ENCODE peak calls at places on chromosomes 4 and X, in seven cellular contexts. C is GM12878, J is uterus, V is lower leg skin, Z is fibroblast of mammary gland, G is tibial nerve, L is fibroblast of lung. K is an unnamed sample.

GRCh38 chr4:121594796-121595526 is 101.8 kb downstream of the ANXA5 start:
- DNase-seq in Z (peak; percentile 81), C (no peak), G (peak; percentile 50), J (no peak), L (peak; percentile 55), V (peak; percentile 24), K (no peak)

GRCh38 chrX:132858018-132858417 is 100.4 kb downstream of the HS6ST2 start:
- DNase-seq in C (no peak), V (no peak), L (peak; percentile 6), J (no peak), Z (peak; percentile 37), G (no peak), K (no peak)

GRCh38 chr4:148780426-148781005 is 338.3 kb upstream of the NR3C2 start:
- DNase-seq in L (no peak), Z (no peak), G (no peak), C (no peak), V (no peak), J (no peak), K (no peak)

GRCh38 chr4:42397256-42397634 is at the start of gene SHISA3:
- DNase-seq in J (no peak), C (no peak), V (no peak), G (peak; percentile 19), Z (peak; percentile 24), L (peak; percentile 19), K (no peak)

GRCh38 chrX:80216086-80216485 is 201.5 kb downstream of the TBX22 start:
- DNase-seq in V (no peak), G (no peak), L (no peak), C (no peak), Z (peak; percentile 78), J (no peak), K (no peak)

GRCh38 chr4:66926687-66927086 is 618.6 kb downstream of the CENPC start:
- DNase-seq in L (no peak), G (no peak), J (no peak), Z (no peak), C (no peak), V (no peak), K (no peak)

GRCh38 chr4:6265546-6265945 is 4.1 kb upstream of the WFS1 start:
- DNase-seq in J (no peak), C (no peak), G (no peak), L (no peak), V (no peak), Z (no peak), K (no peak)

GRCh38 chrX:103556941-103557340 is 28.4 kb upstream of the TCEAL4 start:
- DNase-seq in Z (no peak), G (no peak), V (no peak), C (no peak), L (no peak), J (no peak), K (no peak)

GRCh38 chrX:17375631-17376380 is 806 bp downstream of the NHS start:
- DNase-seq in V (no peak), C (no peak), L (peak; percentile 43), J (peak; percentile 25), G (no peak), Z (peak; percentile 20), K (no peak)

GRCh38 chr4:2042207-2042946 is 16.8 kb upstream of the NAT8L start:
- DNase-seq in L (no peak), C (no peak), V (no peak), J (no peak), G (no peak), Z (no peak), K (no peak)

GRCh38 chr4:168101026-168101425 is 8.7 kb downstream of the ANXA10 start:
- DNase-seq in J (no peak), Z (peak; percentile 43), C (no peak), G (no peak), V (no peak), L (no peak), K (no peak)

GRCh38 chr4:103429283-103429682 is 231.1 kb upstream of the CENPE start:
- DNase-seq in V (no peak), Z (no peak), C (no peak), L (no peak), J (no peak), G (no peak), K (no peak)

GRCh38 chr4:162852642-162853041 is 314.0 kb downstream of the NAF1 start:
- DNase-seq in L (no peak), V (no peak), Z (no peak), G (no peak), J (no peak), C (no peak), K (no peak)

GRCh38 chr4:83644677-83645639 is 109.0 kb downstream of the GPAT3 start:
- DNase-seq in V (no peak), C (peak; percentile 28), G (peak; percentile 24), Z (peak; percentile 74), L (peak; percentile 33), J (no peak), K (peak; percentile 46)

GRCh38 chr4:74100531-74100930 is 1.5 kb upstream of the CXCL2 start:
- DNase-seq in C (no peak), G (no peak), V (no peak), L (no peak), Z (no peak), J (no peak), K (no peak)

GRCh38 chr4:82899339-82899738 is 1.2 kb upstream of the THAP9 start:
- DNase-seq in V (no peak), J (no peak), C (no peak), G (no peak), Z (peak; percentile 40), L (no peak), K (no peak)

GRCh38 chrX:45630078-45630477 is 429.4 kb upstream of the DIPK2B start:
- DNase-seq in Z (no peak), C (no peak), G (no peak), J (no peak), L (no peak), V (no peak), K (no peak)

GRCh38 chrX:45632506-45632905 is 431.8 kb upstream of the DIPK2B start:
- DNase-seq in L (no peak), G (no peak), J (no peak), V (no peak), Z (no peak), C (no peak), K (no peak)

GRCh38 chrX:45628041-45628440 is 427.4 kb upstream of the DIPK2B start:
- DNase-seq in J (no peak), Z (peak; percentile 35), L (peak; percentile 61), C (no peak), V (no peak), G (no peak), K (no peak)

DNA sequence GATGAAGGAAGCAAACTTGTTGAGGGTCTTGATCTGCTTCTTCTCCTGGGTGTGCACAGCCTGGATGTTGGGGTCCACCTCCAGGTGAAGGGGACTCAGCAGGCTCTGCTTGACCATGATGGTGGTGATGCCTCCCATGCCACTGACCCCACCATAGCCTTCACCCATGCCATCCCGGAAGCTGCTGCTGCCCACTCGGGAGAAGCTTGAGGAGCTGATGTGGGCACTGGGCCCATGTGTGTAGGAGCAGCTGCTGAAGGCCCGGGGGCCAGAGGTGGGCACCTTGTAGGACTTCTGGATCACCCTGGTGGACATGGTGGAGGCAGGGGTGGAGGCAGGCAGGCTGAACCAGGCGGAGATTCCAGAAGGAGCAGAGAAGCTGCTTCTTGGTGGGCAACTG is 432.7 kb upstream of the DIPK2B start:
- DNase-seq in V (no peak), G (no peak), L (no peak), J (no peak), Z (no peak), C (no peak), K (no peak)
- TF ChIP-seq CTCF in V (no peak), G (no peak), L (no peak), J (no peak), Z (no peak), C (no peak), K (no peak)

GRCh38 chr4:156512622-156513021 is 459.0 kb downstream of the PDGFC start:
- DNase-seq in G (no peak), C (no peak), J (no peak), Z (peak; percentile 41), L (peak; percentile 42), V (no peak), K (peak; percentile 43)
- H3K4me3 ChIP-seq in G (no peak overlapping the region), C (no peak overlapping the region), J (no peak overlapping the region), Z (no peak overlapping the region), L (no peak overlapping the region), V (no peak overlapping the region), K (no peak overlapping the region)

GRCh38 chrX:95076449-95076848 is 1402.4 kb downstream of the FAM133A start:
- DNase-seq in J (no peak), C (no peak), L (peak; percentile 37), Z (peak; percentile 60), V (no peak), G (no peak), K (no peak)
- TF ChIP-seq CTCF in J (no peak), C (peak; percentile 54), L (peak; percentile 18), Z (peak; percentile 74), V (no peak), G (no peak), K (peak; percentile 60)

GRCh38 chr4:186881521-186882220 is 158.0 kb upstream of the FAT1 start:
- DNase-seq in J (no peak), G (no peak), L (peak; percentile 93), V (no peak), Z (peak; percentile 67), C (no peak), K (peak; percentile 66)

GRCh38 chr4:186871856-186872255 is 148.2 kb upstream of the FAT1 start:
- DNase-seq in Z (no peak), L (no peak), V (no peak), J (no peak), G (no peak), C (no peak), K (no peak)

GRCh38 chr4:186878203-186878800 is 154.6 kb upstream of the FAT1 start:
- DNase-seq in Z (no peak), V (no peak), L (no peak), J (no peak), C (no peak), G (no peak), K (no peak)

GRCh38 chr4:186882293-186882692 is 158.6 kb upstream of the FAT1 start:
- DNase-seq in V (no peak), Z (no peak), J (no peak), G (no peak), C (no peak), L (peak; percentile 13), K (no peak)

GRCh38 chr4:186876961-186877626 is 153.4 kb upstream of the FAT1 start:
- DNase-seq in V (no peak), Z (no peak), C (no peak), J (no peak), L (no peak), G (no peak), K (no peak)
- H3K4me3 ChIP-seq in V (no peak overlapping the region), Z (no peak overlapping the region), C (no peak overlapping the region), J (no peak overlapping the region), L (no peak overlapping the region), G (no peak overlapping the region), K (no peak overlapping the region)

DNA sequence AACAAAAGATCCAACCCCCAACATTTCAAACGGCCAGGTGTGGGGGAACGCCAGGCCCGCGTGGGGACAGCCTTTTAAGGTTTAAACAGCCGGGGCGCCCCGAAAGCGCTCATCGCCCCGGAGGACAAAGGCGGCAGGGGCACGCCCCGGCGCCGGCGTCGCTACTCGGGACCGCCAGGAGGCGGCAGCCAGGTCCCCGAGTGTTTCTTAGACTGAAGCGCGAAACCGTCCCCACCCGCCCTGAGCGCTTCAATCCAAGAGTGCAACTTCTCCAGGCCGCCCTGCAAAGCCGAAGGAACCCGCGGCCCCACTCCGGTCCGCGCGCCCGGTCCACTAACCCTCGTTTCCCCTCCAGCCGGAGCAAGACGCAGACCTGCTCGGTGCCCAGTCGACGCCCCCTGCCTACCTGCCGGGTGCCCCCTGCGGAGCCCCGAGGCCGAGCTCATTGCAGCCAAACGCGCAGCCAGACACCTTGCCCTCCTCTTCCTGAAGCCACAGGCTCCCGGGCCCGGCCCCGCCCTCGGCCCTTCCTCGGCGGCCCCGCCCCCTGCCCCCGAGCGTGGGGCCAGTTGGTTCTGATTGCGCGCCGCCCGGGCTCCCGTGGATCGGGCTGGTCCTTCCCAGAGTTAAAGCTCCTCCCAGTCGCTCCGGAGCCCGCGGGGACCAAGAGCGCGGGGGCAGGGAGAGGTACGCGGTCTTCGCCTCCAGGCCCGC is at the start of gene CASP6:
- DNase-seq in J (peak; percentile 85), V (peak; percentile 73), C (peak; percentile 41), L (peak; percentile 71), G (peak; percentile 71), Z (peak; percentile 61), K (peak; percentile 32)
- TF ChIP-seq CTCF in J (peak; percentile 57), V (no peak), C (peak; percentile 79), L (peak; percentile 61), G (peak; percentile 81), Z (peak; percentile 45), K (peak; percentile 60)

K was measured in astrocyte of the cerebellum.